ENCODE peak calls at places on chromosomes 2 and 18, in five cellular contexts. B, I, V, N and C are unnamed samples.
A peak's percentile ranks its signal among the peaks of the same experiment; 100 is the strongest.

GRCh38 chr2:128438091-128438490 is 119.4 kb upstream of the HS6ST1 start:
- DNase-seq in V (no peak), B (no peak), I (no peak), N (peak; percentile 39), C (no peak)

GRCh38 chr2:230864605-230865323 is at the start of gene ITM2C:
- DNase-seq in N (peak; percentile 73), B (peak; percentile 89), V (no peak), I (peak; percentile 90), C (peak; percentile 69)

GRCh38 chr2:240255811-240256703 is 115.6 kb upstream of the OTOS start:
- DNase-seq in B (no peak), I (no peak), V (no peak), N (peak; percentile 76), C (no peak)

GRCh38 chr18:71028285-71028762 is 739.5 kb downstream of the SOCS6 start:
- DNase-seq in B (no peak), I (no peak), N (no peak), V (no peak), C (no peak)

GRCh38 chr2:97660044-97660774 is 3.6 kb downstream of the ACTR1B start:
- DNase-seq in N (no peak), B (no peak), V (no peak), I (no peak), C (no peak)

GRCh38 chr2:108423502-108424251 is 25.3 kb upstream of the GCC2 start:
- DNase-seq in V (no peak), B (no peak), I (no peak), N (no peak), C (no peak)

GRCh38 chr2:77054938-77055337 is 467.2 kb downstream of the LRRTM4 start:
- DNase-seq in N (no peak), B (no peak), I (no peak), V (no peak), C (no peak)

GRCh38 chr2:64941751-64942150 is 47.4 kb upstream of the SLC1A4 start:
- DNase-seq in B (no peak), I (no peak), V (no peak), N (no peak), C (no peak)

GRCh38 chr2:182522428-182522896 is 95.6 kb upstream of the PDE1A start:
- DNase-seq in I (no peak), N (no peak), B (no peak), V (no peak), C (no peak)

GRCh38 chr2:189408294-189408693 is 33.0 kb upstream of the WDR75 start:
- DNase-seq in V (no peak), B (no peak), N (no peak), I (no peak), C (no peak)

GRCh38 chr2:140506606-140507005 is 1624.2 kb downstream of the LRP1B start:
- DNase-seq in B (no peak), N (no peak), V (no peak), I (no peak), C (no peak)

GRCh38 chr2:41579811-41580210 is 468.0 kb upstream of the PKDCC start:
- DNase-seq in N (no peak), B (no peak), I (no peak), V (no peak), C (no peak)

GRCh38 chr2:128321421-128321775 is 2.7 kb upstream of the HS6ST1 start:
- DNase-seq in V (no peak), B (no peak), N (peak; percentile 56), I (peak; percentile 10), C (no peak)

GRCh38 chr2:112648081-112648480 is 2.3 kb downstream of the SLC20A1 start:
- DNase-seq in I (no peak), V (no peak), B (no peak), N (no peak), C (peak; percentile 29)

GRCh38 chr2:29139152-29139551 is 23.9 kb downstream of the CLIP4 start:
- DNase-seq in N (no peak), I (no peak), V (no peak), B (no peak), C (no peak)

GRCh38 chr2:38498039-38498438 is 104.7 kb downstream of the HNRNPLL start:
- DNase-seq in I (no peak), B (no peak), N (no peak), V (no peak), C (no peak)

GRCh38 chr2:190649798-190650390 is 1.0 kb downstream of the NAB1 start:
- DNase-seq in N (no peak), V (no peak), B (no peak), I (no peak), C (peak; percentile 52)

GRCh38 chr18:45557296-45557695 is 58.0 kb upstream of the SLC14A2 start:
- DNase-seq in N (no peak), I (no peak), V (no peak), B (no peak), C (no peak)

GRCh38 chr2:117763806-117764205 is 50.7 kb upstream of the DDX18 start:
- DNase-seq in I (no peak), V (no peak), N (no peak), B (no peak), C (no peak)

GRCh38 chr18:75016025-75016717 is 192.8 kb downstream of the PTGR3 start:
- DNase-seq in N (no peak), V (no peak), B (no peak), I (no peak), C (no peak)

GRCh38 chr2:208265371-208265806 is 666 bp upstream of the PIKFYVE start:
- DNase-seq in V (no peak), I (peak; percentile 37), N (peak; percentile 70), B (peak; percentile 36), C (no peak)

GRCh38 chr18:23580677-23581367 is 5.5 kb downstream of the NPC1 start:
- DNase-seq in N (no peak), V (no peak), B (peak; percentile 51), I (no peak), C (no peak)

GRCh38 chr2:177712462-177712861 is 319.9 kb downstream of the AGPS start:
- DNase-seq in V (no peak), I (no peak), B (no peak), N (no peak), C (no peak)

GRCh38 chr18:58098706-58099105 is 54.7 kb downstream of the NEDD4L start:
- DNase-seq in I (no peak), B (no peak), N (no peak), V (no peak), C (no peak)

GRCh38 chr2:135985826-135986393 is 484 bp upstream of the DARS1 start:
- DNase-seq in I (peak; percentile 44), B (no peak), N (no peak), V (no peak), C (no peak)

GRCh38 chr2:239236808-239237205 is 164.0 kb downstream of the HDAC4 start:
- DNase-seq in B (no peak), I (no peak), V (no peak), N (peak; percentile 50), C (no peak)

GRCh38 chr2:60213865-60214657 is 339.4 kb downstream of the BCL11A start:
- DNase-seq in N (peak; percentile 73), B (peak; percentile 75), V (peak; percentile 27), I (no peak), C (no peak)
- TF ChIP-seq POLR2A in N (no peak), B (peak; percentile 80), V (no peak), I (no peak), C (no peak)

GRCh38 chr2:43219383-43220228 is 6.8 kb downstream of the ZFP36L2 start:
- DNase-seq in B (peak; percentile 95), N (peak; percentile 94), I (peak; percentile 71), V (peak; percentile 72), C (peak; percentile 92)

GRCh38 chr2:43218221-43218549 is 8.2 kb downstream of the ZFP36L2 start:
- DNase-seq in I (no peak), N (no peak), B (no peak), V (peak; percentile 47), C (no peak)

GRCh38 chr2:43220229-43220981 is 6.0 kb downstream of the ZFP36L2 start:
- DNase-seq in B (no peak), I (no peak), N (no peak), V (peak; percentile 20), C (no peak)

GRCh38 chr2:43217228-43218220 is 8.9 kb downstream of the ZFP36L2 start:
- DNase-seq in N (no peak), V (no peak), I (no peak), B (peak; percentile 54), C (no peak)

DNA sequence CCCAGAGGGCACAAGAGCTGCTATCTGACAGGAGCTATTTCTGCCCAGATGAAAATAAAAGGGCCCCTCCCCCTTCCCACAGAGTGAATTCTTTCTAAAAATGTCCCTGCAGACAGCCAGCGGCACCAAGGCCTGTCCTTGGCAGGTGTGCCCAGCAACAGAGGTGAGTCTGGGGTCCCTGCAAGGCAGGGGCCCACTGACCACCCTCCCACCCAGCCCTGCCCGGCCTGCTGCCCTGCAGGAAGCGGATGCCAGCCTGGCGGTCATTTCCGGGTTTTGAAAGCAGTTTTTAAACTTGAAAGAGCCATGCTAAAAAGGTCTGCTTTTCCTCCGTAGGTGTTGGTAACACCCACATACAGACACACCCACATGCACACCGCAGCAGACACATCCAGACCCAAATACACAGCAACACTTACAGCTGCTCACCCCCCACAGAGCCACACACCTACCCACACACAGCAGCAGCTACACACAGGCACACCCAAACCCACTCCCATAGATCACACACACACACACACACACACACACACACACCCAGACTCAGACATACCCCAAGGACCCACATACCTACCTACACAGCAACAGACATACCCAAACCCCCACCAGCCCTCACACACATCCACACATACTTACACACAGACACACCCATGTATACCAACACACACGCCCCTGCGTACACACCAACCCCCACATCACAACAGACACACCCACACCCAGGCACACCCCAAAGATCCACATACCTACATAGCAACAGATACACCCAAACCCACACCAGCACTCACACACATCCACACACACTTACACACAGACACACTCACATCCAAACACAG is 7.6 kb downstream of the ZFP36L2 start:
- DNase-seq in B (peak; percentile 86), N (peak; percentile 81), V (peak; percentile 34), I (no peak), C (peak; percentile 75)
- TF ChIP-seq POLR2A in B (peak; percentile 38), N (no peak), V (no peak), I (no peak), C (no peak)

GRCh38 chr2:172556284-172557033 is 569 bp downstream of the PDK1 start:
- DNase-seq in B (peak; percentile 77), V (peak; percentile 41), N (peak; percentile 70), I (peak; percentile 56), C (peak; percentile 80)
- TF ChIP-seq POLR2A in B (no peak), V (no peak), N (no peak), I (no peak), C (no peak)

GRCh38 chr2:174263989-174264388 is 15.7 kb upstream of the OLA1 start:
- DNase-seq in N (no peak), V (no peak), B (no peak), I (no peak), C (no peak)
- TF ChIP-seq POLR2A in N (no peak), V (no peak), B (no peak), I (no peak), C (no peak)

GRCh38 chr18:6681331-6681875 is 48.1 kb upstream of the ARHGAP28 start:
- DNase-seq in V (no peak), I (no peak), N (no peak), B (no peak), C (no peak)

GRCh38 chr18:6679201-6679600 is 50.3 kb upstream of the ARHGAP28 start:
- DNase-seq in B (no peak), N (no peak), V (no peak), I (no peak), C (no peak)

GRCh38 chr18:6682437-6683111 is 46.9 kb upstream of the ARHGAP28 start:
- DNase-seq in N (no peak), B (no peak), I (no peak), V (no peak), C (no peak)

GRCh38 chr18:6683112-6683876 is 46.2 kb upstream of the ARHGAP28 start:
- DNase-seq in V (no peak), B (no peak), N (no peak), I (no peak), C (peak; percentile 14)
- TF ChIP-seq POLR2A in V (no peak), B (no peak), N (no peak), I (no peak), C (no peak)